ENCODE peak calls at places on chromosomes 16 and 17, in four cellular contexts. B, S, D and E are unnamed samples.

GRCh38 chr17:2798679-2799078 is 2.4 kb downstream of the RAP1GAP2 start:
- DNase-seq in D (no peak), B (no peak), S (no peak), E (no peak)

GRCh38 chr16:80369559-80369958 is 171.2 kb upstream of the DYNLRB2 start:
- DNase-seq in D (peak), S (peak), B (peak), E (no peak)

GRCh38 chr17:16122697-16123434 is 92.5 kb downstream of the NCOR1 start:
- DNase-seq in D (no peak), B (peak), S (no peak), E (no peak)

GRCh38 chr16:12262454-12263180 is 286.1 kb downstream of the SNX29 start:
- DNase-seq in B (no peak), S (no peak), D (peak), E (no peak)

GRCh38 chr16:89971495-89972243 is 23.1 kb downstream of the DEF8 start:
- DNase-seq in S (no peak), D (no peak), B (no peak), E (no peak)

GRCh38 chr16:14042706-14043105 is 28.4 kb upstream of the MRTFB start:
- DNase-seq in B (no peak), D (no peak), S (no peak), E (no peak)

GRCh38 chr16:65312071-65312470 is 190.2 kb upstream of the CDH11 start:
- DNase-seq in B (peak), D (no peak), S (no peak), E (no peak)

GRCh38 chr17:3848229-3848628 is 2.2 kb upstream of the NCBP3 start:
- DNase-seq in D (no peak), S (no peak), B (no peak), E (no peak)

DNA sequence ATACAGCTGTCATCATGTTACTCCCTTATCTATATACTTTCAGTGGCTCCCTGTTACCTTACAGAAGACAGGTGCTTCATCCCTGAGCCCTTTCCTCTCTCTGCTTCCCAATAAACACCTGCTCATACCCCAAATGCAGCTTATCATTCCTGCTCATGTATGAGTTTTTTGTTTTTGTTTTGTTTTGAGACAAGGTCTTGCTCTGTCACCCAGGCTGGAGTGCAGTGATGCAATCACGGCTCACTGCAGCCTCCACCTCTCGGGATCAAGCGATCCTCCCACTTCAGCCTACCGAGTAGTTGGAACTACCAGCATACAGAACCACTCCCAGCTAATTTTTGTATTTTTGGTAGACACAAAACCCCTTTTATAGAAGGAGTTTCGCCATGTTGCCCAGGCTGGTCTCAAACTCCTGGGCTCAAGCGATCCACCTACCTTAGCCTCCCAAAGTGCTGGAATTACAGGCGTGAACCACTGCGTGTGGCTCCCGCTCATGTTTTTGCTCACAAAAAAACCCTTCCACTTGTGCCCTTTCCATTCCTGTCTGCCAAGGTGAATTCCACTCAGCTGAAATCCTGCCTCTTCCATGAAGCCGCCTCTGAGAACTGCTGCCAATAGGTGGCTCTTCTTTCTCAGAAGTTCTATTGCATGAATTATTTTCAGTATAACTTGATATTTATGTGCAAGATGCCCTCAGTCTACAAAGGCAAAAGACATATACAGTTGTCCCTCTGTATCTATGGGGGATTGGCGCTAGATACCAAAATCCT is 7.9 kb upstream of the RNF157 start:
- DNase-seq in D (no peak), S (no peak), B (peak), E (no peak)
- TF ChIP-seq CTCF in D (peak), S (no peak), B (peak), E (no peak)

GRCh38 chr16:50636865-50637374 is 44.2 kb downstream of the SNX20 start:
- DNase-seq in S (no peak), B (no peak), D (no peak), E (no peak)

GRCh38 chr16:50635505-50636392 is 45.4 kb downstream of the SNX20 start:
- DNase-seq in S (no peak), B (no peak), D (peak), E (no peak)

GRCh38 chr16:50632927-50633800 is 47.9 kb downstream of the SNX20 start:
- DNase-seq in D (no peak), B (no peak), S (no peak), E (no peak)

GRCh38 chr16:50634090-50634489 is 47.0 kb downstream of the SNX20 start:
- DNase-seq in B (no peak), S (no peak), D (no peak), E (no peak)

DNA sequence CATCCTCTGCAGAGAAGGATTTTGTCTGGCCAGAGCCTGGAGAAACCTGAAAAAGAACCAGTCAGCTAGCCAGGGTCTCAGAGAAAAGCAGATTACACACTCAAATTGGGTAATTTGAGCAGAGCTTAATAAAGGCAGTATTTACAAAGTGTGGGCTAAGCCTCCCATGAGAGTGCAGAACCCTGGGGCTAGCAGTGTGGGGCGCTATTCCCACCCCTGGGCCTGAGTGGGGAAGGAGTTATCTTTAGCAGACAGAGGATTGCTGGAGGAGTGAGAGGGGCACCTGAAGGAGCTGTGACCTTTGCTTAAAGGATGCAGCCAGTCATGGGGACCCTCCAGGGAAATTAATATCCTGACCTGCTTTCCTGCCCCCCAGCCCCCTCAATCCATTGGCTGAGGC is 46.2 kb downstream of the SNX20 start:
- DNase-seq in B (no peak), S (no peak), D (no peak), E (no peak)
- TF ChIP-seq CTCF in B (no peak), S (no peak), D (no peak), E (no peak)

DNA sequence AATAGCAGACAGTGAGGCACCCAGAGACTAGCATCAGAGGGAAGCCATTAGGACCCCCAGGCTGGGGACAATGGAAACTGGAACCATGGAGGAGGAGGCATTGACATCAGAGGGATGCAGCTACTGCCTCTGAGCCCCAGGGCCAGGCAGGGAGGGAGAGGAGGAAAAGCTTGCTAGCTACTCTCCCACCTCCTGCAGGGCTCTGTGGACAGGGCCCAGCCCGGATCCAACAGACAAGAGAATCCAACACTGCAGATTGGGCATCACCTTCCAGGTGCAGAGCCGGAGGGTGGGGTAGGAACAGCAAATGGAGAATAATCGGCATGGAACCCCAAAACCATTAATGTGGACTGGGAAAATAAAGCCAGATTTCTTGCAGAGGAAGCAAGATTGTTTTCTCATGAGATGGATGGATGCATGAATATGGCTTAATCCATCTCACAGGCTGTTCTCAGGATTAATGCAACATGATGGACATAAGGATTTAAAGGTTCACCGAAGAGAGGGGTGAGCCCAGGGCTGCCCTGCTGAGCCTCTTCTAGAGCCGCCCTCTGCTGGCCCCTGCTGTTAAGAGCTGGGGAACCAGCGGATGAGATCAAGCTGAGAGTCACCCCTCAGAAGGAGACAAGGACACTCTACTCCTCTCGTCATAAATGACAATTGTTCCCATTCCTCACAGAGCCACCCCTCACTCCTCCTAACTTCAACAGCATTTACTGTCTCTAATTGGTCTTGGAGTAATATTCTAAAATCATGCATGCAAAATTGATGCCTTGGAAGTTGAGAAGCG is 48.8 kb downstream of the DNAH3 start:
- DNase-seq in B (peak), S (peak), D (peak), E (no peak)
- TF ChIP-seq CTCF in B (peak), S (no peak), D (peak), E (peak)

DNA sequence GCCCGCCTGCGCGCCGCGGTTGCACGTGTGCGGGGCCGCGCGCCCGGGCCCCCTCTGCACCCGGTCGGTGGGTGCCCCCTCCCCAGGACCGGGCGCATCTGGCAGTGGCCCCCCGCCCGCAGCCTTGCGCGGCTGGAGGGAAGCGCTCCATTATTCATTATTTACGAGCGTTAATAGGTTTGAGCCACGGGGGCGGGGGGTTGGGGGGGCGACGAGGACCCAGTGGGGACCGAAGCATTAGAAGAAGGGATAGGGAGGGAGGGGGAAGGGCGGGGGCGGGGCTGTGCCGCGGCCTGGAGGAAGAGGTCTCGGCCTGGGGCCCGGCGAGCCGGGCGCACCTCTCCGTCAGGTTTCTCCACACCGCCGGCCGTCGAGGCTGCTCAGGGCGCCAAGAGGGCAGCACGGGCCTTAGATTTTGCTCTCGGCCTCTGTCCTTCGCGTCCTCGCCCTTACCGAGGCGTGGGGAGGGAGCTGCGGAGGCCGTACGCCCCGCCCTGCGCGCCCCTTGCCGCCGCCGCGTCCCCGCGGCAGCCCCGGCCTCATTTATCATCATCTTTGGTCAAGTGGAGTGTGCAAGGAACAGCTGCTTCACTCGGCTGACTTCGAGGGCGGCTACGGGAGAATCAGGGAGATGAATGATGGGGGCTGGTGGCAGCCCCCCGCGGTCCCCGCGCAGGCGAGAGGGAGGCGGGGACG is 54.2 kb downstream of the SREBF1 start:
- DNase-seq in D (no peak), B (peak), S (no peak), E (peak)
- TF ChIP-seq CTCF in D (no peak), B (no peak), S (no peak), E (no peak)

GRCh38 chr16:31513126-31513525 is 4.9 kb upstream of the RUSF1 start:
- DNase-seq in B (peak), D (peak), S (no peak), E (no peak)
- TF ChIP-seq CTCF in B (no peak), D (no peak), S (no peak), E (no peak)

GRCh38 chr16:63719926-63720325 is 1401.9 kb downstream of the CDH11 start:
- DNase-seq in S (no peak), D (no peak), B (no peak), E (no peak)

GRCh38 chr16:63714876-63715275 is 1407.0 kb downstream of the CDH11 start:
- DNase-seq in D (no peak), S (no peak), B (no peak), E (no peak)

DNA sequence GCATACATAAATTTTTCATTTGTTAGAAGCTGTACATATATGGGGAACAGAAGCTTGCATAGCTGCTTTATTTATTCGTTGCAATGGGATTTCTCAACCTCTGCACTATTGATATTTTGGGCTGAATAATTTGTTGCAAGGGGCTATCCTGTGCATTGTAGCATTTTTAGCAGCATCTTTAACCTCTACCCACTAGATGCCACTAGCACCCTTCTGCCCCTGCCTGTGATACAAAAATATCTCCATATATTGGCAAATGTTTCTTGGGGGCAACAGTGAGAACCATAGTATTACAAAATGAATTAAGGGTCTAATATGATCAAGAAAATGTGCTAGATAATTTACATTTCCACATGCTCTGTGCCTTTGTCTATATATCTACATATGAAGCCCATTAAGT is 1401.0 kb downstream of the CDH11 start:
- DNase-seq in D (no peak), S (no peak), B (no peak), E (no peak)
- TF ChIP-seq CTCF in D (no peak), S (no peak), B (no peak), E (no peak)

GRCh38 chr17:72446525-72447250 is 325.9 kb downstream of the SOX9 start:
- DNase-seq in B (no peak), D (peak), S (no peak), E (no peak)

GRCh38 chr17:72445055-72445991 is 324.5 kb downstream of the SOX9 start:
- DNase-seq in S (no peak), B (no peak), D (peak), E (no peak)

GRCh38 chr17:72446118-72446517 is 325.3 kb downstream of the SOX9 start:
- DNase-seq in B (no peak), D (no peak), S (no peak), E (no peak)

GRCh38 chr17:72447251-72447640 is 326.4 kb downstream of the SOX9 start:
- DNase-seq in S (no peak), B (no peak), D (no peak), E (no peak)

DNA sequence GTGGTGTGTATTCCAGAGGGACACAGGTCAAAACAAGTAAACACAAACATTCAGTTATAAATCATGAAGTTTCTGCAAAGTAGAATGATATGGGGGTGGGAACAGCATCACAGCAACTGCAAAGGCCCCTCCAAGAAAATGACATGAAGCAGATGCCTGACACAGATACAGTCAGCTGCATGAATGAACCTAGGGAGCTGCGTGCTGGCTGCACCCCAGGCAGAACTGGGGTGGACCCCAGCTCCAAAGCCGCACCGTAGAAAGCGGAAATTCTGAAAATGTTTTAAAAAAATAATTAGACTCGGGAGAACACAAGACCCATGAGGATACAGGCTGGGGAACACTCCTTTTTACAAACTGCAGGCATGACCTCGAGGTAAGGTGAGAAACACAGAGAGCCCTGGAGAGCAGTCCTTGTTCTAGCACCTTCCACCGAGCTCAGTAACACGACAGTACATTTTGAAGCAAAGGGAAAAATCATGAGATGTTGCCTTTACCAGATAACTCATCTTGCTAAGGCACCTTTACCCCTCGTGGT is 323.8 kb downstream of the SOX9 start:
- DNase-seq in D (no peak), S (no peak), B (no peak), E (no peak)
- TF ChIP-seq CTCF in D (no peak), S (no peak), B (no peak), E (no peak)

GRCh38 chr17:54426287-54426886 is 474.3 kb upstream of the TOM1L1 start:
- DNase-seq in D (peak), S (no peak), B (peak), E (no peak)
- TF ChIP-seq CTCF in D (peak), S (no peak), B (peak), E (peak)

GRCh38 chr17:80862341-80862969 is 129.2 kb upstream of the CHMP6 start:
- DNase-seq in D (no peak), S (no peak), B (no peak), E (no peak)

GRCh38 chr17:80862978-80863377 is 128.7 kb upstream of the CHMP6 start:
- DNase-seq in D (no peak), B (no peak), S (no peak), E (no peak)

GRCh38 chr17:80860703-80861359 is 130.8 kb upstream of the CHMP6 start:
- DNase-seq in S (no peak), D (no peak), B (no peak), E (no peak)

GRCh38 chr17:80861360-80861861 is 130.2 kb upstream of the CHMP6 start:
- DNase-seq in D (no peak), B (no peak), S (no peak), E (no peak)

GRCh38 chr17:80861892-80862291 is 129.7 kb upstream of the CHMP6 start:
- DNase-seq in B (no peak), D (peak), S (no peak), E (no peak)
- TF ChIP-seq CTCF in B (no peak), D (peak), S (no peak), E (no peak)

GRCh38 chr16:58148526-58148925 is 19.3 kb upstream of the CFAP20 start:
- DNase-seq in B (no peak), S (no peak), D (no peak), E (no peak)
- TF ChIP-seq CTCF in B (no peak), S (no peak), D (no peak), E (no peak)